ENCODE peak calls at places on chromosomes 5 and 9, in eight cellular contexts. G is HL-60; J is lower lobe of right lung; M is astrocyte of the spinal cord; F is dorsolateral prefrontal cortex; L is IMR-90; X is CD4-positive, CD25-positive, alpha-beta regulatory T cell; E is AG04450. A is an unnamed sample.

GRCh38 chr9:107929439-107929838 is 439.9 kb upstream of the KLF4 start:
- DNase-seq in G (peak), J (peak), M (peak), F (no peak), L (peak), X (no peak), E (no peak), A (no peak)

GRCh38 chr9:92952861-92953620 is 5.7 kb downstream of the FGD3 start:
- DNase-seq in G (no peak), J (no peak), M (no peak), F (no peak), L (no peak), X (no peak), E (no peak), A (no peak)

GRCh38 chr5:165325201-165325600 is 1819.8 kb downstream of the MAT2B start:
- DNase-seq in G (no peak), J (no peak), M (peak), F (no peak), L (peak), X (no peak), E (no peak), A (no peak)

GRCh38 chr5:171483453-171484177 is 64.2 kb downstream of the FGF18 start:
- DNase-seq in G (no peak), J (no peak), M (peak), F (no peak), L (peak), X (no peak), E (peak), A (no peak)

GRCh38 chr9:5389109-5389732 is 48.5 kb downstream of the PLGRKT start:
- DNase-seq in G (peak), J (no peak), M (peak), F (no peak), L (peak), X (peak), E (peak), A (peak)

GRCh38 chr9:108377881-108378280 is 477.9 kb downstream of the ACTL7B start:
- DNase-seq in G (no peak), J (no peak), M (no peak), F (no peak), L (no peak), X (no peak), E (no peak), A (no peak)

GRCh38 chr5:138981131-138981530 is 106.0 kb upstream of the LRRTM2 start:
- DNase-seq in G (no peak), J (no peak), M (peak), F (no peak), L (peak), X (no peak), E (peak), A (no peak)

GRCh38 chr9:129278391-129279237 is 100.6 kb upstream of the IER5L start:
- DNase-seq in G (no peak), J (peak), M (peak), F (peak), L (no peak), X (no peak), E (no peak), A (no peak)

GRCh38 chr5:176733586-176734262 is 76.6 kb upstream of the UNC5A start:
- DNase-seq in G (no peak), J (no peak), M (no peak), F (peak), L (no peak), X (no peak), E (no peak), A (no peak)

GRCh38 chr9:32589083-32589713 is 16.2 kb upstream of the NDUFB6 start:
- DNase-seq in G (peak), J (no peak), M (peak), F (no peak), L (peak), X (peak), E (peak), A (no peak)

GRCh38 chr9:80797841-80798688 is 891.3 kb downstream of the TLE1 start:
- DNase-seq in G (no peak), J (no peak), M (peak), F (peak), L (peak), X (no peak), E (peak), A (no peak)

GRCh38 chr9:124839612-124840299 is 13.5 kb upstream of the WDR38 start:
- DNase-seq in G (no peak), J (no peak), M (no peak), F (no peak), L (peak), X (no peak), E (no peak), A (no peak)

GRCh38 chr5:1112596-1113331 is 901 bp upstream of the SLC12A7 start:
- DNase-seq in G (peak), J (no peak), M (no peak), F (no peak), L (no peak), X (no peak), E (no peak), A (no peak)

GRCh38 chr9:129143461-129143927 is 32.3 kb downstream of the PTPA start:
- DNase-seq in G (no peak), J (peak), M (peak), F (no peak), L (peak), X (no peak), E (no peak), A (no peak)

GRCh38 chr5:95543017-95543705 is 11.6 kb downstream of the SKIC3 start:
- DNase-seq in G (no peak), J (no peak), M (no peak), F (no peak), L (peak), X (peak), E (no peak), A (no peak)

GRCh38 chr5:2687746-2688145 is 63.7 kb downstream of the IRX2 start:
- DNase-seq in G (no peak), J (no peak), M (no peak), F (no peak), L (no peak), X (no peak), E (no peak), A (no peak)
- H3K4me3 ChIP-seq in G (no peak), J (no peak), M (no peak), F (no peak), L (no peak), X (no peak), E (no peak), A (no peak)

GRCh38 chr5:83741571-83741970 is 20.9 kb upstream of the HAPLN1 start:
- DNase-seq in G (no peak), J (no peak), M (no peak), F (no peak), L (no peak), X (no peak), E (no peak), A (no peak)
- H3K4me3 ChIP-seq in G (no peak), J (no peak), M (no peak), F (no peak), L (no peak), X (no peak), E (no peak), A (no peak)

DNA sequence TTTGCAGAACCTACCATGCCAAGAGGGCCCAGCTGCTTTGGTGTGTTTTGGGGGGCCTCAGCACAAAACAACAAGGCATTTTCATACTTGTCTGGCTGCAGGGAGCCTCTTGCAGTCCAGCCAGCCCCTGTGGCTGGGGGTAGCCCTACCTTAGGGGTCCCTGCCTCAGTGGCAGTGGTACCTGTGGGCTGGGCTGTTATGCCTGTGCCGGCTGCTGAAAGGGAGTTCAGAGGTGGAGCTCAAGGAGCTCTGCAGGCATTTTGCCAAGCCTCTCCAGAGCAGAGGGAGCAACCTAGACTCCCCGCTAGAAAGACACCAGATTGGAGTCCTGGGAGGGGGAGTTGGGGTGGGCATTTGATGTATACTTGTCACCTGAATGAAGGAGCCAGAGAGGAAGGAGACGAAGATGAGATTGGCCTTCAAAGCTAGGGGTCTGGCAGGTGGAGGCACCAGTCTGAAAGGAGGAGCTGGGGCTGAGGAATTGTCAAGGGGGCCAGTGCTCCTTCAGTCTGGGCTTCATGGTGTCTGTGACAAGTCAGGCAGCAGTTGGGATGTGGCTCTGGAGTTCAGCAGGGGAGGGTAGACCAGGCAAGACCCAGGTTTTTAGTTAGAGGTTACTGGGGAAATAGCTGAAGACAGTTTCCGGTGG is 1.5 kb downstream of the SHROOM1 start:
- DNase-seq in G (no peak), J (peak), M (no peak), F (no peak), L (no peak), X (no peak), E (no peak), A (no peak)
- H3K4me3 ChIP-seq in G (no peak), J (peak), M (no peak), F (peak), L (no peak), X (no peak), E (peak), A (no peak)

DNA sequence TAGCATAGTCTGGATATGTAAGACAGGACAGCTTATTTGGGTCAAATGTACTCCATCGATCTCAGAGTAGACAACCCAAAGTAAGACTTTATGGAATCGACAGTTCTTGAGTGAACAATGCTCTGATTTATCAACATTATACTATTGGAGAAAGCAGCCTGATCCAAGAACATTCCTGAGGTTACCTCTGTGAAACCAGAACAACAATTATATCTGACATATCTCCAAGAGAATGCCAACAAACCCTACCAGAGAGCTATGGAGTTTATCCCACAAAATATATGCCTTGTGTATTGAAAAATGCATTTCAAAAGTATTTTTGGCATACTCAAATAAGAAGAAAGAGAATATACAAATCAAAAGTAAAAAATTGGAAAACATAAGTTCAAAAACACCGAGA is 1985.9 kb downstream of the EFNA5 start:
- DNase-seq in G (no peak), J (no peak), M (peak), F (no peak), L (no peak), X (no peak), E (no peak), A (no peak)
- H3K4me3 ChIP-seq in G (no peak), J (no peak), M (no peak), F (no peak), L (no peak), X (no peak), E (no peak), A (no peak)

GRCh38 chr9:134784612-134785305 is 95.9 kb upstream of the FCN2 start:
- DNase-seq in G (no peak), J (no peak), M (no peak), F (no peak), L (no peak), X (no peak), E (no peak), A (no peak)

GRCh38 chr9:134783699-134784039 is 96.9 kb upstream of the FCN2 start:
- DNase-seq in G (no peak), J (no peak), M (no peak), F (peak), L (no peak), X (no peak), E (no peak), A (no peak)

GRCh38 chr9:134787601-134788531 is 92.7 kb upstream of the FCN2 start:
- DNase-seq in G (no peak), J (no peak), M (no peak), F (peak), L (no peak), X (no peak), E (no peak), A (no peak)

GRCh38 chr9:134782921-134783698 is 97.5 kb upstream of the FCN2 start:
- DNase-seq in G (no peak), J (no peak), M (no peak), F (no peak), L (no peak), X (no peak), E (no peak), A (no peak)

GRCh38 chr9:134785325-134786108 is 95.1 kb upstream of the FCN2 start:
- DNase-seq in G (no peak), J (no peak), M (no peak), F (no peak), L (no peak), X (no peak), E (no peak), A (no peak)
- H3K4me3 ChIP-seq in G (no peak), J (no peak), M (no peak), F (no peak), L (no peak), X (no peak), E (no peak), A (no peak)

DNA sequence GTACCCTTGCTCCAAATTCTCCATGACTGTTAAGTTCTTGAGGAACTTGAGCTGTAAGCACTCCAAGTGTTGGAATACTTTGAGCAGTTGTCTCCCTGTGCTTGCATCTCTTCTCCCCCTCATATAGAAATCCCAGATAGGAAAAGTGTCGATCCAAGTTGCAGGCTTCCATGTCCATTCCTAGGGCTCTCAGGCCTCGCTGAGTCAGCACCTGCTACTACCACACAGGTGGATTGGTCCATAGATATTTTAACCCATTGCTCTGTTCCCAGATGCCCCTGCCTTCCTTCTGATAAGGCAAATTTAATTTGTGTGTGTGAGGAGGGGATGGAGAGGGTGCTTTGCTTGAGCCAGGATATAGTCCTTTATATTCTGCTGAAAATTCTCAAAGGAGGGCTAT is 95.8 kb downstream of the PIP5K1B start:
- DNase-seq in G (no peak), J (no peak), M (no peak), F (no peak), L (no peak), X (no peak), E (no peak), A (no peak)
- H3K4me3 ChIP-seq in G (no peak), J (no peak), M (no peak), F (no peak), L (no peak), X (no peak), E (no peak), A (no peak)

DNA sequence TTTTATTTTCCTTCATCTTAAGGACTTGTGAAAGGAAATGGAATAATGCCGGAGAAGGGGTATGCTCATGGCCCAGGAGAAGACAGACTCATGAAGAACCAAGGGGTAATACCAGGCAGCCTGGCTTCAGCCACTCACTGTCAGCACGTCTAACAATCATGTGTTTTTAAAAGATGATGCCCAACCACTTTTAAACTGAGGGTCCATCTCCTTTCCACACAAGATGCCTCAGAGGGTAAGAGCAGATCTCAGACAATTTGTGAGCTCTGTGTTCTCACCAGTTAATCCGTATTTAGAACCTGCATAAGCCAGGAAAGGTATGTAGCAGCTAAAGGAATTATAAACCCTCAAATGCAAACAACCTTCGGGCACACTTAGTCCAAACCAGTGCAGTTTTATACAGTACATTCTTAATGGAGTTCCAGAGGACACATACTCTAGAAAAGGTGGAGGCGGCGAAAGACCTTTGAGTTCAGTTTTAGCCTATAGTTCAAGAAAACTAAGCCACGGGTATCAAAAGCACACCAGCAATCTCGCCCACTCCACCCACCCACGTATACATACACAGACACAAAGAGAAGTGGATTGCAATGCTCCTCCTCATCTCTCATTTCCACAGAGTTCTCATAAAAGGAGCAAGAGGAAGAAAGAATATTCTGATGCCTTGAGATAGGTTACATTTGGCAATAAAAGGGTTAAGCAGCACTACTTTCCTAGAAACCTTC is 2.6 kb downstream of the DIAPH1 start:
- DNase-seq in G (no peak), J (no peak), M (no peak), F (no peak), L (no peak), X (no peak), E (no peak), A (no peak)
- H3K4me3 ChIP-seq in G (peak), J (peak), M (no peak), F (peak), L (no peak), X (peak), E (no peak), A (peak)

DNA sequence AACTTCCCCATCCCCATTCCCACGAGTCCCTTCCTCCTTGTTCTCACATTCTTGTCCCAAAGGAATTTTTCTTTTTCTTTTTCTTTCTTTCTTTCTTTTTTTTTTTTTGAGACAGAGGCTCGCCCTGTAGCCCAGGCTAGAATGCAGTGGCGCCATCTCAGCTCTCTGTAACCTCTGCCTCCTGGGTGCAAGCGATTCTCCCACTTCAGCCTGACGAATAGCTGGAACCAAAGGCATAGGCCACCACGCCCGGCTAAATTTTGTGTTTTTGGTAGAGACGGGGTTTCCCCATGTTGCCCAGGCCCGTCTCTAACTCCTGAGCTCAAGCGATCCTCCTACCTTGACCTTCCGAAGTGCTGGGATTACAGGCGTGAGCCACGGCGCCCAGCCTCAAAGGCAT is 751 bp downstream of the DNAI1 start:
- DNase-seq in G (no peak), J (no peak), M (no peak), F (no peak), L (no peak), X (no peak), E (no peak), A (no peak)
- H3K4me3 ChIP-seq in G (no peak), J (no peak), M (no peak), F (no peak), L (no peak), X (no peak), E (no peak), A (no peak)